ENCODE peak calls at places on chromosomes 11 and 22, in ten cellular contexts. R is posterior vena cava, Z is mesenchymal stem cell, B is memory B cell, W is brain microvascular endothelial cell, U is sciatic nerve, A is GM19239, E is lower leg skin, O is iPS-NIHi11, G is NCI-H774. J is an unnamed sample.

GRCh38 chr22:38949889-38950405 is 7.5 kb upstream of the APOBEC3A start:
- DNase-seq in R (peak), Z (no peak), B (no peak), W (no peak), U (no peak), A (no peak), E (no peak), O (no peak), G (no peak), J (peak)

GRCh38 chr22:21446827-21447690 is 20.1 kb upstream of the TMEM191C start:
- DNase-seq in R (peak), Z (no peak), B (peak), W (no peak), U (peak), A (no peak), E (no peak), O (no peak), G (no peak), J (peak)

GRCh38 chr22:34861787-34862186 is 204.2 kb upstream of the ISX start:
- DNase-seq in R (no peak), Z (no peak), B (no peak), W (no peak), U (no peak), A (no peak), E (no peak), O (no peak), G (no peak), J (no peak)

GRCh38 chr11:102620179-102620578 is 5.0 kb downstream of the MMP20 start:
- DNase-seq in R (no peak), Z (no peak), B (no peak), W (no peak), U (no peak), A (no peak), E (no peak), O (no peak), G (no peak), J (no peak)

GRCh38 chr11:69489746-69490365 is 8.4 kb downstream of the LINC01488 start:
- DNase-seq in R (peak), Z (no peak), B (no peak), W (no peak), U (no peak), A (no peak), E (no peak), O (no peak), G (no peak), J (no peak)

GRCh38 chr11:112583246-112583893 is 322.7 kb upstream of the PLET1 start:
- DNase-seq in R (no peak), Z (peak), B (no peak), W (no peak), U (no peak), A (peak), E (no peak), O (no peak), G (no peak), J (no peak)

GRCh38 chr22:45844949-45845613 is 131.9 kb downstream of the WNT7B start:
- DNase-seq in R (no peak), Z (no peak), B (no peak), W (no peak), U (no peak), A (no peak), E (no peak), O (no peak), G (no peak), J (no peak)

GRCh38 chr11:45671246-45672171 is 6.1 kb upstream of the CHST1 start:
- DNase-seq in R (peak), Z (no peak), B (no peak), W (no peak), U (no peak), A (no peak), E (no peak), O (no peak), G (no peak), J (no peak)

GRCh38 chr22:38422615-38423511 is 32.1 kb downstream of the KCNJ4 start:
- DNase-seq in R (no peak), Z (no peak), B (no peak), W (no peak), U (no peak), A (no peak), E (no peak), O (no peak), G (no peak), J (no peak)

GRCh38 chr11:126133902-126134301 is 71.2 kb upstream of the CDON start:
- DNase-seq in R (peak), Z (no peak), B (no peak), W (no peak), U (no peak), A (no peak), E (no peak), O (no peak), G (no peak), J (no peak)

GRCh38 chr22:21942407-21942895 is 10.2 kb downstream of the PPM1F start:
- DNase-seq in R (peak), Z (peak), B (no peak), W (peak), U (peak), A (no peak), E (peak), O (no peak), G (no peak), J (peak)

GRCh38 chr11:69201764-69202370 is 46.1 kb downstream of the SMIM38 start:
- DNase-seq in R (peak), Z (no peak), B (no peak), W (no peak), U (peak), A (no peak), E (no peak), O (no peak), G (no peak), J (peak)

GRCh38 chr11:35281169-35281591 is 138.2 kb downstream of the SLC1A2 start:
- DNase-seq in R (no peak), Z (no peak), B (no peak), W (no peak), U (no peak), A (no peak), E (peak), O (no peak), G (no peak), J (no peak)